ENCODE peak calls at places on chromosomes 3 and 15, in nine cellular contexts. Z is GM12878, B is A549, C is endothelial cell of umbilical vein, O is HCT116, P is SK-N-SH, F is HepG2, R is K562, N is H1. U is an unnamed sample.

GRCh38 chr3:79297242-79297641 is 470.6 kb downstream of the ROBO1 start:
- DNase-seq in Z (no peak), B (no peak), C (peak; percentile 31), O (no peak), P (no peak), F (peak; percentile 51), R (no peak), N (no peak), U (no peak)

GRCh38 chr15:25739687-25740121 is 123.4 kb downstream of the ATP10A start:
- DNase-seq in Z (peak; percentile 12), B (peak; percentile 8), C (no peak), O (no peak), P (peak; percentile 72), F (no peak), R (no peak), N (peak; percentile 15), U (peak; percentile 37)

GRCh38 chr3:8793242-8793641 is 23.8 kb upstream of the OXTR start:
- DNase-seq in Z (no peak), B (peak; percentile 68), C (no peak), O (no peak), P (peak; percentile 74), F (no peak), R (no peak), N (no peak), U (no peak)

GRCh38 chr15:100383302-100384107 is 41.7 kb upstream of the ADAMTS17 start:
- DNase-seq in Z (no peak), B (peak; percentile 39), C (no peak), O (peak; percentile 8), P (peak; percentile 45), F (peak; percentile 41), R (peak; percentile 4), N (no peak), U (peak; percentile 63)

GRCh38 chr3:74267583-74268184 is 346.8 kb downstream of the CNTN3 start:
- DNase-seq in Z (no peak), B (peak; percentile 1), C (peak; percentile 7), O (no peak), P (peak; percentile 48), F (peak; percentile 40), R (peak; percentile 36), N (peak; percentile 21), U (peak; percentile 61)

GRCh38 chr15:45970542-45970941 is 335.7 kb downstream of the SQOR start:
- DNase-seq in Z (no peak), B (no peak), C (no peak), O (no peak), P (no peak), F (no peak), R (no peak), N (no peak), U (no peak)

GRCh38 chr3:31466016-31466415 is 66.7 kb upstream of the STT3B start:
- DNase-seq in Z (no peak), B (no peak), C (no peak), O (no peak), P (no peak), F (no peak), R (no peak), N (no peak), U (no peak)

GRCh38 chr3:134544306-134544705 is 58.4 kb downstream of the CEP63 start:
- DNase-seq in Z (no peak), B (no peak), C (no peak), O (no peak), P (no peak), F (no peak), R (no peak), N (no peak), U (peak; percentile 81)

GRCh38 chr3:141853146-141853690 is 23.2 kb upstream of the ATP1B3 start:
- DNase-seq in Z (no peak), B (no peak), C (peak; percentile 34), O (no peak), P (no peak), F (no peak), R (no peak), N (no peak), U (peak; percentile 15)

GRCh38 chr3:187646906-187647660 is 23.1 kb downstream of the SST start:
- DNase-seq in Z (no peak), B (no peak), C (no peak), O (no peak), P (no peak), F (no peak), R (no peak), N (no peak), U (no peak)

DNA sequence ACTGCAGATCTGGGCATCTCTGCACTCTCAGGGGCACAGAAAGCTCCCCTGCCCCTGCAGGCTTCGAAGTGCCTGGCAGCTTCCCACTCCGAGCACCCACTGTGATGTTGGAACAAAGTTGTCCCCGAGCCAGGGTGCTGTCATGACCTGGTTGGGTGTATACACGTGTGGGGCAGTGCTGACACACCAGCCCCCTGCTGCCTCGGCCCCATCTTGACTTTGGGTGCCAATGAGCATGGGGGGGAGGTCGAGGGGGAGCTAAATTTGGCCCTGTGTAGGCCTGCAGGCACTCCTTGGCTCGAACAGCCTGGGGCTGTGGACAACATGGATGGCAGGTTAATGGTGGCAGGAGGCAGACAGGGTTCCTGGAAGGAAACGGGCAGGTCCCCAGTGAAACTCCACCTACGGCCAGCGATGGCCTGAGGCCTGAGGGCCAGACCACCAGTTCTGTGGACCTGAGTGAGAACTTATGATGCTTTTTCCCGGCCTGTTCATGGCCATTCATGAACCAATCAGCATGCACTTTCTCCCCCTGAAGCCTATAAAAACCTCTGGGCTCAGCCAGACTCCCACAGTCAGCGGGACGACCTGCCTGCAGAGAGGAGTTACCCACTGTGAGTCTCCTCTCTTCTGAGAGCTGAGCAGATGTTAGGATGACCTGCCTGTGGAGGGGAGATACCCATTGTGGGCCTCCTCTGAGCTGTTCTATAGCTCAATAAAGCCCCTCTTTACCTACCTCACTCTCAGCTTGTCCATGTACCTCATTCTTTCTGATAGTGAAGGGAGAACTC is 1029.1 kb upstream of the GBE1 start:
- DNase-seq in Z (no peak), B (no peak), C (no peak), O (no peak), P (no peak), F (no peak), R (no peak), N (no peak), U (no peak)
- TF ChIP-seq MAX in Z (no peak), B (no peak), C (no peak), O (no peak), P (no peak), F (no peak), R (no peak), N (no peak), U (no peak)

GRCh38 chr3:47612178-47612577 is 33.5 kb upstream of the CSPG5 start:
- DNase-seq in Z (no peak), B (no peak), C (peak; percentile 64), O (no peak), P (no peak), F (no peak), R (peak; percentile 9), N (no peak), U (no peak)

GRCh38 chr3:47612879-47613278 is 34.2 kb upstream of the CSPG5 start:
- DNase-seq in Z (no peak), B (no peak), C (no peak), O (no peak), P (no peak), F (no peak), R (no peak), N (no peak), U (no peak)

GRCh38 chr3:47614788-47615187 is 36.1 kb upstream of the CSPG5 start:
- DNase-seq in Z (no peak), B (no peak), C (no peak), O (no peak), P (no peak), F (no peak), R (no peak), N (no peak), U (no peak)

GRCh38 chr3:47613723-47614122 is 35.1 kb upstream of the CSPG5 start:
- DNase-seq in Z (no peak), B (no peak), C (no peak), O (no peak), P (no peak), F (no peak), R (no peak), N (no peak), U (no peak)

GRCh38 chr3:47617061-47618010 is 38.7 kb upstream of the CSPG5 start:
- DNase-seq in Z (no peak), B (no peak), C (peak; percentile 67), O (no peak), P (no peak), F (peak; percentile 6), R (no peak), N (no peak), U (no peak)
- H3K4me3 ChIP-seq in Z (no peak overlapping the region), B (no peak overlapping the region), C (no peak overlapping the region), O (no peak overlapping the region), P (no peak overlapping the region), F (no peak overlapping the region), R (no peak overlapping the region), N (no peak overlapping the region), U (no peak overlapping the region)

GRCh38 chr3:60216462-60216861 is 1034.8 kb downstream of the FHIT start:
- DNase-seq in Z (no peak), B (no peak), C (no peak), O (no peak), P (no peak), F (no peak), R (peak; percentile 7), N (no peak), U (no peak)
- TF ChIP-seq MAX in Z (no peak), B (no peak), C (no peak), O (no peak), P (no peak), F (no peak), R (no peak), N (no peak), U (no peak)

GRCh38 chr3:61564405-61565059 is 3.2 kb downstream of the PTPRG start:
- DNase-seq in Z (no peak), B (no peak), C (peak; percentile 74), O (no peak), P (peak; percentile 79), F (no peak), R (no peak), N (no peak), U (no peak)

GRCh38 chr3:61565569-61565968 is 4.2 kb downstream of the PTPRG start:
- DNase-seq in Z (no peak), B (no peak), C (no peak), O (no peak), P (no peak), F (no peak), R (no peak), N (no peak), U (no peak)

GRCh38 chr3:61562042-61562809 is 855 bp downstream of the PTPRG start:
- DNase-seq in Z (no peak), B (peak; percentile 10), C (peak; percentile 48), O (no peak), P (peak; percentile 74), F (no peak), R (no peak), N (no peak), U (no peak)

GRCh38 chr3:61562810-61563613 is 1.6 kb downstream of the PTPRG start:
- DNase-seq in Z (no peak), B (peak; percentile 7), C (peak; percentile 35), O (no peak), P (peak; percentile 60), F (peak; percentile 20), R (no peak), N (no peak), U (no peak)

GRCh38 chr3:61563614-61564404 is 2.4 kb downstream of the PTPRG start:
- DNase-seq in Z (no peak), B (no peak), C (peak; percentile 32), O (no peak), P (peak; percentile 36), F (no peak), R (no peak), N (no peak), U (no peak)
- H3K4me3 ChIP-seq in Z (no peak overlapping the region), B (no peak overlapping the region), C (peak overlapping the region; percentile 82), O (no peak overlapping the region), P (peak overlapping the region; percentile 88), F (peak overlapping the region; percentile 98), R (no peak overlapping the region), N (peak overlapping the region; percentile 80), U (no peak overlapping the region)

U was measured in NB4.